ENCODE peak calls at places on chromosomes 12 and 14, in ten cellular contexts. V is SJSA1; P is neural progenitor cell; Q is effector memory CD4-positive, alpha-beta T cell; F is uterus; D is A549; E is cardiac muscle cell; Y is colonic mucosa; G is stomach; S is ovary. C is an unnamed sample. For H3K4me1, the result is how much of the 10 kb centered on the place peaks cover.

GRCh38 chr14:21768116-21768874 is 94.7 kb upstream of the OR4E1 start:
- DNase-seq in Y (no peak), Q (no peak), P (peak), G (no peak), F (no peak), S (no peak), V (no peak), D (peak), E (peak), C (no peak)

GRCh38 chr14:69612759-69613145 is 1.4 kb downstream of the SUSD6 start:
- DNase-seq in P (no peak), Y (no peak), Q (no peak), D (no peak), E (no peak), G (no peak), S (no peak), V (no peak), F (no peak), C (no peak)

GRCh38 chr12:41055875-41056577 is 132.1 kb upstream of the PDZRN4 start:
- DNase-seq in Y (no peak), V (peak), E (no peak), G (no peak), Q (no peak), P (no peak), D (no peak), F (no peak), S (no peak), C (no peak)

GRCh38 chr14:89926709-89927108 is 27.8 kb downstream of the EFCAB11 start:
- DNase-seq in S (no peak), Y (no peak), V (no peak), F (no peak), P (no peak), E (peak), D (no peak), Q (no peak), G (no peak), C (no peak)

GRCh38 chr14:38256358-38256840 is 506 bp upstream of the CLEC14A start:
- DNase-seq in E (peak), G (no peak), D (no peak), Q (no peak), F (peak), Y (no peak), P (peak), V (no peak), S (peak), C (peak)

GRCh38 chr14:102184678-102185040 is 45.0 kb downstream of the WDR20 start:
- DNase-seq in Q (no peak), D (no peak), P (peak), F (no peak), S (no peak), Y (no peak), G (no peak), V (no peak), E (no peak), C (no peak)

GRCh38 chr12:124738636-124739467 is 124.8 kb downstream of the SCARB1 start:
- DNase-seq in Q (no peak), E (peak), P (peak), V (peak), D (no peak), F (no peak), G (peak), Y (no peak), S (no peak), C (no peak)

GRCh38 chr12:110931315-110931728 is 10.9 kb upstream of the MYL2 start:
- DNase-seq in Q (no peak), S (no peak), G (no peak), Y (no peak), V (no peak), F (no peak), D (no peak), E (peak), P (no peak), C (no peak)

GRCh38 chr14:102901633-102902032 is 20.8 kb upstream of the AMN start:
- DNase-seq in Q (no peak), D (no peak), S (no peak), V (no peak), Y (no peak), E (no peak), F (no peak), P (no peak), G (no peak), C (no peak)

GRCh38 chr14:68596701-68597100 is 196.2 kb downstream of the ZFP36L1 start:
- DNase-seq in E (no peak), Q (no peak), F (peak), D (no peak), Y (no peak), S (no peak), G (no peak), V (no peak), P (no peak), C (no peak)

GRCh38 chr14:68599896-68600620 is 192.8 kb downstream of the ZFP36L1 start:
- DNase-seq in D (no peak), F (peak), Q (no peak), P (peak), E (no peak), Y (no peak), G (no peak), V (no peak), S (no peak), C (no peak)

GRCh38 chr14:68596211-68596610 is 196.7 kb downstream of the ZFP36L1 start:
- DNase-seq in S (no peak), D (no peak), E (no peak), G (no peak), Q (no peak), Y (no peak), F (no peak), V (no peak), P (no peak), C (no peak)

GRCh38 chr14:68598089-68598488 is 194.8 kb downstream of the ZFP36L1 start:
- DNase-seq in P (no peak), E (no peak), Y (no peak), Q (no peak), D (no peak), V (no peak), S (no peak), G (no peak), F (no peak), C (no peak)

GRCh38 chr14:68598621-68599447 is 194.0 kb downstream of the ZFP36L1 start:
- DNase-seq in D (peak), E (peak), S (peak), P (no peak), Q (no peak), F (peak), Y (peak), V (peak), G (peak), C (peak)
- H3K4me3 ChIP-seq in D (peak), E (no peak), S (no peak), P (no peak), Q (no peak), F (no peak), Y (no peak), V (peak), G (no peak), C (no peak)

GRCh38 chr14:45104571-45104970 is 20.7 kb downstream of the PRPF39 start:
- DNase-seq in Y (no peak), S (no peak), E (no peak), G (no peak), Q (no peak), D (no peak), P (no peak), F (no peak), V (no peak), C (no peak)

GRCh38 chr14:45103806-45104205 is 19.9 kb downstream of the PRPF39 start:
- DNase-seq in F (no peak), G (no peak), V (no peak), Y (no peak), E (no peak), P (peak), Q (no peak), S (no peak), D (no peak), C (no peak)
- H3K4me1 ChIP-seq in F (under half), G (under half), V (under half), Y (under half), E (under half), P (under half), Q (under half), S (under half), D (under half), C (under half)

GRCh38 chr12:121637231-121637914 is 11.0 kb downstream of the ORAI1 start:
- DNase-seq in E (no peak), Y (peak), F (no peak), D (no peak), S (no peak), P (no peak), Q (no peak), G (peak), V (no peak), C (no peak)
- H3K4me3 ChIP-seq in E (no peak), Y (no peak), F (no peak), D (no peak), S (no peak), P (no peak), Q (peak), G (no peak), V (no peak), C (no peak)

GRCh38 chr14:58292192-58292591 is 6.2 kb upstream of the ARID4A start:
- DNase-seq in P (no peak), D (no peak), F (no peak), G (no peak), Y (no peak), E (no peak), V (no peak), S (no peak), Q (no peak), C (no peak)
- H3K4me1 ChIP-seq in P (under half), D (under half), F (under half), G (half or more), Y (under half), E (under half), V (under half), S (under half), Q (under half), C (under half)

GRCh38 chr14:36647827-36648753 is 13.6 kb upstream of the PAX9 start:
- DNase-seq in G (no peak), F (no peak), V (peak), P (peak), Y (no peak), E (peak), S (no peak), Q (no peak), D (peak), C (no peak)
- H3K4me3 ChIP-seq in G (peak), F (no peak), V (peak), P (peak), Y (peak), E (peak), S (no peak), Q (no peak), D (peak), C (no peak)

DNA sequence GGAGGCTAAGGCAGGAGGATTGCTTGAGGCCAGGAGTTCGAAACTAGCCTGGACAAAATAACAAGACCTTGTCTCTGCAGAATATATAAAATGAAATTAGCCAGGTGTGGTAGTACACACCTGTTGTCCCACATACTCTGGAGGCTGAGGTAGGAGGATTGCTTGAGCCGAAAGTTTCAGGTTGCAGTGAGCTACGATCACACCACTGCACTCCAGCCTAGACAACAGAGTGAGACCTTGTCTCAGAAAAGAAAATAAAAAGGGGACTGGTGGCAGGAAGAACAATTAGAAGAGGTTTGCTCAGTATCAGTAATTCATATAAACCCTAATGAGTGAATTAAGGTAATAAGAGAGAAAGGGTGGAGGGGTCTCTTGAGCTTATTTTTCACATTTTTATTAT is 8.0 kb downstream of the PSMA6 start:
- DNase-seq in V (no peak), F (no peak), P (no peak), D (no peak), Q (no peak), G (no peak), Y (no peak), S (no peak), E (no peak), C (no peak)
- H3K4me1 ChIP-seq in V (under half), F (under half), P (under half), D (under half), Q (under half), G (half or more), Y (under half), S (under half), E (under half), C (under half)

GRCh38 chr14:54806616-54807015 is 96.0 kb downstream of the GCH1 start:
- DNase-seq in V (no peak), P (no peak), S (no peak), Y (no peak), E (no peak), Q (no peak), D (no peak), F (no peak), G (no peak), C (no peak)

GRCh38 chr14:54804720-54805060 is 97.9 kb downstream of the GCH1 start:
- DNase-seq in Y (no peak), Q (no peak), E (no peak), V (no peak), S (no peak), F (no peak), D (no peak), G (no peak), P (no peak), C (no peak)

GRCh38 chr14:54803926-54804719 is 98.5 kb downstream of the GCH1 start:
- DNase-seq in S (no peak), V (no peak), E (no peak), D (no peak), F (no peak), G (no peak), P (no peak), Q (no peak), Y (no peak), C (peak)

GRCh38 chr14:54805521-54806322 is 96.9 kb downstream of the GCH1 start:
- DNase-seq in V (peak), Q (peak), P (peak), D (peak), S (peak), Y (peak), G (peak), E (peak), F (peak), C (peak)

GRCh38 chr14:54805080-54805479 is 97.5 kb downstream of the GCH1 start:
- DNase-seq in P (no peak), Q (no peak), D (no peak), G (no peak), F (no peak), Y (no peak), S (no peak), E (peak), V (no peak), C (no peak)
- H3K4me3 ChIP-seq in P (no peak), Q (no peak), D (no peak), G (no peak), F (no peak), Y (no peak), S (no peak), E (no peak), V (no peak), C (no peak)

DNA sequence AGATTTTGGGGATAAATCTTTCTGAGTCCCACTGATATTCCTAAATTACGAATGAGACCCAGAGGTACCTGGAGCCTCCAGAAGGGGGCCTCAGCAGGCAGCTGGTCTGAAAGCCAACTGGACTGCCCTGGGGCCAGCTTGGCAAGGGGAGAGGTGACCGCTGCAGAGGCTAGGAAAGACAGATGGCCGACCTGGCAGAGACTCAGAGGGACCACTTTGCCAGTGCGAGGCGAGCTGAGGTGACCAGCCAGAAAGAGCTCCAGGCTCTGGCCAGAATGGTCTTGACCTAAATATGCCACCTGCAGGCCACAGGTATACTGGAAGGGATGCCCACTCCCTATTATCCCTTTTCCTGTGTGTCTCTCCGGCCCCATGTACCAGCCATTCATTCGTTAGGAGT is 256.8 kb upstream of the GARIN6 start:
- DNase-seq in P (peak), Q (no peak), Y (no peak), E (peak), F (no peak), S (no peak), D (peak), V (no peak), G (no peak), C (peak)
- H3K4me1 ChIP-seq in P (under half), Q (under half), Y (under half), E (under half), F (under half), S (under half), D (under half), V (under half), G (under half), C (under half)

DNA sequence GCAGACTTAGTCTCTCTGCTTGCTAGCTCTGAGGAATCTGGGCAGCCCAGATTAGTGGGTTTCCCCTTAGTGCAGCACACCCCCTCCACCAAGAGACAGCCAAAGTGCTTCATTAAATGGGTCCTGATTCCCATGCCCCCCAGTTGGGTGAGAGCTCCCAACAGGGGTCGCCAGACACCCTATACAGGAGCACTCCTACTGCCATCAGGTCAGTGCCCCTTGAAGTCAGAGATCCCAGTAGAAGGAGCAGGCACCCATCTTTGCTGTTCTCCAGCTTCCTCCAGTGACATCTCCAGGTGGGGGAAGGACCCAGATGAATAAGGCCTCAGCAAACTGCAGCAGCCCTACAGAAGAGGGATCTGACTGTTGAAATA is 36.7 kb upstream of the C14orf132 start:
- DNase-seq in P (no peak), F (no peak), Q (no peak), G (no peak), Y (no peak), S (no peak), E (no peak), V (no peak), D (no peak), C (no peak)
- H3K4me3 ChIP-seq in P (no peak), F (no peak), Q (no peak), G (no peak), Y (no peak), S (no peak), E (no peak), V (no peak), D (no peak), C (no peak)